ENCODE peak calls at places on chromosomes 3 and 15, in ten cellular contexts. H is HFFc6; D is activated CD8-positive, alpha-beta memory T cell treated with anti-CD3 and anti-CD28 coated beads for 4 hours; R is RPMI7951; Y is stimulated activated CD4-positive, alpha-beta T cell treated with anti-CD3 and anti-CD28 coated beads, Interleukin-1b, Interleukin-23, amount 100 ng/mL, for 4 hours; M is NCI-H1105; S is HTR-8/SVneo; J is NCI-H1092; X is SW480; I is NCI-H1930. T is an unnamed sample.

GRCh38 chr3:111737712-111738097 is 121.4 kb upstream of the PHLDB2 start:
- DNase-seq in H (peak; percentile 88), D (no peak), R (peak; percentile 94), Y (no peak), M (no peak), S (no peak), J (no peak), X (no peak), I (no peak), T (peak; percentile 42)

GRCh38 chr15:68285243-68285980 is 7.9 kb downstream of the FEM1B start:
- DNase-seq in H (no peak), D (no peak), R (no peak), Y (no peak), M (peak; percentile 40), S (no peak), J (no peak), X (no peak), I (no peak), T (no peak)

GRCh38 chr3:194960446-194961032 is 274.9 kb downstream of the FAM43A start:
- DNase-seq in H (no peak), D (no peak), R (no peak), Y (no peak), M (no peak), S (no peak), J (no peak), X (no peak), I (no peak), T (no peak)

GRCh38 chr15:89356634-89357298 is 22.1 kb upstream of the POLG start:
- DNase-seq in H (no peak), D (no peak), R (peak; percentile 14), Y (no peak), M (no peak), S (no peak), J (no peak), X (peak; percentile 28), I (no peak), T (peak; percentile 71)

GRCh38 chr15:36330598-36330997 is 248.8 kb upstream of the CDIN1 start:
- DNase-seq in H (no peak), D (no peak), R (peak; percentile 33), Y (no peak), M (no peak), S (no peak), J (no peak), X (no peak), I (no peak), T (no peak)

GRCh38 chr15:70539409-70539808 is 223.9 kb downstream of the UACA start:
- DNase-seq in H (no peak), D (no peak), R (no peak), Y (no peak), M (no peak), S (no peak), J (no peak), X (no peak), I (no peak), T (no peak)

GRCh38 chr3:172501560-172501959 is 21.7 kb downstream of the TNFSF10 start:
- DNase-seq in H (no peak), D (no peak), R (no peak), Y (no peak), M (no peak), S (no peak), J (no peak), X (no peak), I (no peak), T (no peak)

GRCh38 chr3:172305552-172305951 is 142.7 kb downstream of the GHSR start:
- DNase-seq in H (peak; percentile 71), D (no peak), R (peak; percentile 72), Y (no peak), M (no peak), S (no peak), J (no peak), X (peak; percentile 57), I (no peak), T (no peak)

GRCh38 chr3:133882986-133883586 is 12.6 kb downstream of the RAB6B start:
- DNase-seq in H (no peak), D (no peak), R (no peak), Y (no peak), M (no peak), S (no peak), J (no peak), X (no peak), I (no peak), T (no peak)

GRCh38 chr3:172129534-172129867 is 90.1 kb downstream of the FNDC3B start:
- DNase-seq in H (no peak), D (no peak), R (no peak), Y (no peak), M (no peak), S (no peak), J (no peak), X (no peak), I (no peak), T (peak; percentile 27)

GRCh38 chr3:194690501-194691372 is 5.1 kb downstream of the FAM43A start:
- DNase-seq in H (no peak), D (no peak), R (no peak), Y (no peak), M (no peak), S (no peak), J (no peak), X (no peak), I (no peak), T (peak; percentile 18)

GRCh38 chr15:27382296-27382695 is 411.3 kb downstream of the GABRG3 start:
- DNase-seq in H (no peak), D (no peak), R (no peak), Y (no peak), M (no peak), S (no peak), J (no peak), X (no peak), I (no peak), T (no peak)

GRCh38 chr3:158420654-158421396 is 150.2 kb upstream of the MLF1 start:
- DNase-seq in H (no peak), D (no peak), R (peak; percentile 48), Y (no peak), M (no peak), S (no peak), J (no peak), X (no peak), I (no peak), T (no peak)

GRCh38 chr15:81529444-81529950 is 155.5 kb upstream of the TMC3 start:
- DNase-seq in H (no peak), D (no peak), R (no peak), Y (no peak), M (no peak), S (no peak), J (no peak), X (no peak), I (no peak), T (no peak)

GRCh38 chr3:126364130-126364695 is 7.0 kb upstream of the KLF15 start:
- DNase-seq in H (no peak), D (no peak), R (no peak), Y (no peak), M (no peak), S (no peak), J (no peak), X (no peak), I (no peak), T (no peak)

GRCh38 chr3:30600572-30600971 is 5.8 kb upstream of the TGFBR2 start:
- DNase-seq in H (no peak), D (no peak), R (no peak), Y (no peak), M (no peak), S (no peak), J (no peak), X (no peak), I (no peak), T (peak; percentile 22)

GRCh38 chr3:69209413-69209812 is 87.0 kb upstream of the LMOD3 start:
- DNase-seq in H (no peak), D (no peak), R (no peak), Y (no peak), M (no peak), S (no peak), J (no peak), X (no peak), I (no peak), T (peak; percentile 1)

GRCh38 chr3:45488581-45488980 is 100.2 kb downstream of the LARS2 start:
- DNase-seq in H (no peak), D (no peak), R (no peak), Y (no peak), M (no peak), S (no peak), J (no peak), X (no peak), I (no peak), T (no peak)

GRCh38 chr15:81227716-81228115 is 31.0 kb downstream of the IL16 start:
- DNase-seq in H (no peak), D (no peak), R (no peak), Y (no peak), M (no peak), S (no peak), J (no peak), X (no peak), I (no peak), T (no peak)

GRCh38 chr3:126245811-126246727 is 65.7 kb upstream of the ALDH1L1 start:
- DNase-seq in H (peak; percentile 43), D (no peak), R (peak; percentile 45), Y (no peak), M (peak; percentile 12), S (no peak), J (peak; percentile 12), X (peak; percentile 33), I (peak; percentile 39), T (peak; percentile 69)

GRCh38 chr15:39887211-39887610 is 32.9 kb downstream of the GPR176 start:
- DNase-seq in H (no peak), D (no peak), R (no peak), Y (no peak), M (no peak), S (no peak), J (no peak), X (no peak), I (no peak), T (no peak)

GRCh38 chr3:56251343-56251945 is 216.8 kb downstream of the ERC2 start:
- DNase-seq in H (peak; percentile 51), D (no peak), R (peak; percentile 64), Y (no peak), M (peak; percentile 29), S (peak; percentile 55), J (no peak), X (peak; percentile 52), I (peak; percentile 45), T (peak; percentile 44)

GRCh38 chr15:63200464-63201242 is 11.2 kb downstream of the RAB8B start:
- DNase-seq in H (no peak), D (no peak), R (no peak), Y (no peak), M (no peak), S (no peak), J (no peak), X (no peak), I (no peak), T (no peak)

GRCh38 chr3:111998661-111999641 is at the start of gene TAGLN3:
- DNase-seq in H (no peak), D (no peak), R (peak; percentile 36), Y (no peak), M (peak; percentile 87), S (peak; percentile 35), J (peak; percentile 73), X (peak; percentile 35), I (no peak), T (peak; percentile 72)

GRCh38 chr3:83460051-83460450 is 1498.7 kb upstream of the CADM2 start:
- DNase-seq in H (no peak), D (no peak), R (no peak), Y (no peak), M (no peak), S (no peak), J (no peak), X (no peak), I (no peak), T (no peak)

GRCh38 chr3:104102386-104102785 is 1264.3 kb upstream of the ALCAM start:
- DNase-seq in H (peak; percentile 58), D (no peak), R (no peak), Y (no peak), M (peak; percentile 31), S (peak; percentile 27), J (peak; percentile 4), X (peak; percentile 33), I (peak; percentile 4), T (peak; percentile 73)

GRCh38 chr3:17412950-17413530 is 329.4 kb downstream of the TBC1D5 start:
- DNase-seq in H (peak; percentile 45), D (peak; percentile 1), R (peak; percentile 50), Y (no peak), M (peak; percentile 35), S (peak; percentile 25), J (peak; percentile 3), X (peak; percentile 57), I (peak; percentile 37), T (peak; percentile 62)

GRCh38 chr3:147407495-147408179 is 1.3 kb upstream of the ZIC4 start:
- DNase-seq in H (no peak), D (no peak), R (no peak), Y (no peak), M (no peak), S (no peak), J (no peak), X (no peak), I (no peak), T (no peak)